ENCODE peak calls at places on chromosomes 11 and 22, in nine cellular contexts. M is fibroblast of mammary gland, X is AG10803, F is uterus, L is PC-3, T is lung, V is lower lobe of right lung, C is endothelial cell of umbilical vein, R is psoas muscle. H is an unnamed sample.

GRCh38 chr11:70567680-70568503 is 169.6 kb downstream of the CTTN start:
- DNase-seq in M (peak), X (peak), F (peak), L (no peak), T (no peak), V (peak), C (no peak), R (peak), H (peak)

GRCh38 chr11:34986883-34987525 is 70.6 kb downstream of the PDHX start:
- DNase-seq in M (no peak), X (no peak), F (no peak), L (no peak), T (no peak), V (no peak), C (no peak), R (no peak), H (no peak)

GRCh38 chr11:15468471-15468870 is 353.7 kb downstream of the INSC start:
- DNase-seq in M (no peak), X (no peak), F (no peak), L (no peak), T (no peak), V (no peak), C (no peak), R (no peak), H (no peak)

GRCh38 chr11:66259976-66260375 is 8.5 kb upstream of the RAB1B start:
- DNase-seq in M (no peak), X (no peak), F (no peak), L (no peak), T (no peak), V (no peak), C (no peak), R (no peak), H (no peak)

GRCh38 chr22:50302041-50302541 is 5.4 kb downstream of the PLXNB2 start:
- DNase-seq in M (no peak), X (peak), F (no peak), L (peak), T (no peak), V (peak), C (no peak), R (peak), H (peak)

GRCh38 chr11:33040127-33040861 is 922 bp downstream of the TCP11L1 start:
- DNase-seq in M (peak), X (no peak), F (peak), L (peak), T (no peak), V (no peak), C (no peak), R (no peak), H (no peak)

GRCh38 chr11:65802841-65803240 is 16.0 kb downstream of the OVOL1 start:
- DNase-seq in M (no peak), X (no peak), F (no peak), L (no peak), T (no peak), V (no peak), C (no peak), R (no peak), H (no peak)

GRCh38 chr11:116170526-116171120 is 602.2 kb downstream of the BUD13 start:
- DNase-seq in M (no peak), X (no peak), F (no peak), L (no peak), T (no peak), V (no peak), C (no peak), R (no peak), H (no peak)

GRCh38 chr11:102117472-102118113 is 7.3 kb downstream of the YAP1 start:
- DNase-seq in M (no peak), X (peak), F (no peak), L (peak), T (no peak), V (no peak), C (peak), R (no peak), H (peak)

GRCh38 chr11:7981758-7982157 is 5.4 kb upstream of the EIF3F start:
- DNase-seq in M (no peak), X (no peak), F (no peak), L (no peak), T (no peak), V (no peak), C (no peak), R (no peak), H (no peak)

GRCh38 chr11:93291889-93292288 is 38.7 kb upstream of the DEUP1 start:
- DNase-seq in M (no peak), X (no peak), F (no peak), L (no peak), T (no peak), V (no peak), C (no peak), R (no peak), H (no peak)

GRCh38 chr22:38957046-38957770 is at the start of gene APOBEC3A:
- DNase-seq in M (no peak), X (no peak), F (no peak), L (no peak), T (no peak), V (peak), C (no peak), R (peak), H (no peak)

GRCh38 chr11:61688368-61689163 is 8.4 kb downstream of the DAGLA start:
- DNase-seq in M (peak), X (peak), F (peak), L (no peak), T (peak), V (peak), C (peak), R (peak), H (peak)

GRCh38 chr11:125164091-125164421 is 495 bp upstream of the PKNOX2 start:
- DNase-seq in M (no peak), X (no peak), F (no peak), L (no peak), T (no peak), V (no peak), C (no peak), R (no peak), H (no peak)

GRCh38 chr11:131302831-131303230 is 67.6 kb upstream of the NTM start:
- DNase-seq in M (peak), X (peak), F (no peak), L (no peak), T (no peak), V (no peak), C (no peak), R (no peak), H (no peak)

GRCh38 chr22:24217384-24217783 is 27.5 kb downstream of the GGT5 start:
- DNase-seq in M (no peak), X (no peak), F (no peak), L (no peak), T (no peak), V (no peak), C (no peak), R (no peak), H (no peak)

GRCh38 chr11:63623513-63624140 is 9.4 kb upstream of the PLAAT3 start:
- DNase-seq in M (no peak), X (no peak), F (no peak), L (no peak), T (no peak), V (no peak), C (no peak), R (no peak), H (no peak)

GRCh38 chr11:111302298-111302697 is 4.0 kb downstream of the POU2AF3 start:
- DNase-seq in M (no peak), X (no peak), F (no peak), L (no peak), T (peak), V (peak), C (no peak), R (no peak), H (no peak)

GRCh38 chr11:130155106-130155505 is 4.5 kb upstream of the ST14 start:
- DNase-seq in M (no peak), X (no peak), F (no peak), L (no peak), T (no peak), V (no peak), C (no peak), R (no peak), H (no peak)

GRCh38 chr11:12642040-12642439 is 32.2 kb upstream of the TEAD1 start:
- DNase-seq in M (peak), X (peak), F (peak), L (no peak), T (no peak), V (no peak), C (peak), R (no peak), H (peak)

GRCh38 chr11:1442163-1442562 is 44.4 kb downstream of the MOB2 start:
- DNase-seq in M (no peak), X (no peak), F (no peak), L (no peak), T (no peak), V (no peak), C (no peak), R (no peak), H (peak)

GRCh38 chr22:36017661-36018091 is 10.9 kb downstream of the RBFOX2 start:
- DNase-seq in M (no peak), X (no peak), F (no peak), L (no peak), T (no peak), V (no peak), C (no peak), R (no peak), H (no peak)

GRCh38 chr11:82775736-82776346 is 42.2 kb upstream of the FAM181B start:
- DNase-seq in M (peak), X (peak), F (no peak), L (peak), T (no peak), V (no peak), C (peak), R (no peak), H (peak)

GRCh38 chr11:78050964-78051831 is 12.5 kb upstream of the THRSP start:
- DNase-seq in M (peak), X (peak), F (no peak), L (peak), T (no peak), V (no peak), C (peak), R (no peak), H (peak)

GRCh38 chr11:1640076-1640946 is 10.7 kb downstream of the KRTAP5-5 start:
- DNase-seq in M (peak), X (no peak), F (no peak), L (peak), T (no peak), V (no peak), C (no peak), R (no peak), H (peak)

GRCh38 chr11:34238966-34239365 is 118.8 kb downstream of the ABTB2 start:
- DNase-seq in M (no peak), X (no peak), F (no peak), L (no peak), T (no peak), V (no peak), C (no peak), R (no peak), H (peak)

GRCh38 chr11:46743693-46744339 is 24.8 kb downstream of the F2 start:
- DNase-seq in M (no peak), X (no peak), F (no peak), L (no peak), T (no peak), V (no peak), C (no peak), R (no peak), H (no peak)

GRCh38 chr11:76234704-76235232 is 28.5 kb upstream of the WNT11 start:
- DNase-seq in M (peak), X (no peak), F (no peak), L (no peak), T (peak), V (peak), C (no peak), R (peak), H (no peak)

GRCh38 chr22:27896251-27896650 is 22.8 kb downstream of the PITPNB start:
- DNase-seq in M (no peak), X (no peak), F (no peak), L (no peak), T (no peak), V (no peak), C (no peak), R (no peak), H (no peak)

GRCh38 chr11:29914203-29914930 is 102.5 kb downstream of the KCNA4 start:
- DNase-seq in M (peak), X (peak), F (no peak), L (no peak), T (no peak), V (no peak), C (no peak), R (no peak), H (peak)

GRCh38 chr11:2319791-2320481 is 18.1 kb downstream of the TSPAN32 start:
- DNase-seq in M (no peak), X (no peak), F (peak), L (no peak), T (no peak), V (no peak), C (no peak), R (no peak), H (no peak)

DNA sequence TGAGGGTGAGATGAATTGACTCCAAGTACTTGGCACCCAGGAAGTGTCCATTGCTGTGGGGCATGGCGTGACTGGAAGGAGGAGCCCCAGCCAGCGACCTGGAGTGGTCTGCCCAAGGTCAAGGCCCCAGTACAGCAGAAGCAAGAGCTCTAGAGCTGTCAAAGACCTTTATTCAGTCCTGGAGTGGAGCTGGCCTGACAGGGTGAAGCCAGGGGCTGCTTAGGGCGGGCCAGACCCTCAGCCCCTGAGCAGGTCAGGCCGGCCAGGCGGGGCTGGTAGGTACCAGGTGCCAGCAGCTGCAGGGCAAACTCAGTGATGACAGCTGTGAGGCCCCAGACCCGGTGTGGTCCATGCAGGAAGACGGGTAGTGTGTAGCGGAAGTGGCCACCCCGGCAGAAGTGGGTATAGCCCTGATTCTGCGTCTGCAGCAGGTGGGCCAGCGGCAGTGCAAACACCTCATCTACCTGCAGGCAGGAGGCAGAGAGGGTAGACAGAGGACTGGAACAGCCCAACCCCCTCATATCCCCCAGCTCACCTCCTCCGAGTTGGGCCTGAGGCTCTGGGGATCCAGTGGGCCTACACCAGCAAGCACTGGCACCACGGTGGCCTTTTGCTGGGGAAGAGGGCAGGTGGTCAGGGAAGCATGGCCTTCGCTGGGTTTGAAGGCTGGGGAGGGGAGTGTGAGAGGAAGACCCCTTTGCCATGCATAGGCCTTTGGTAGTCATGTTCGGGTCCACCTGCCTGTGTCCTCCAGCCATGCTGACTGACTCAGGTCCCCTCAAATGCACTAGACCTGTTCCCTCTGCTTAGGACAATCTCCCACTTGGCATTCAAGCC is 1.7 kb downstream of the NUDT8 start:
- DNase-seq in M (no peak), X (no peak), F (no peak), L (no peak), T (no peak), V (peak), C (no peak), R (no peak), H (no peak)
- H3K4me3 ChIP-seq in M (no peak), X (no peak), F (no peak), L (no peak), T (no peak), V (no peak), C (no peak), R (no peak), H (no peak)

DNA sequence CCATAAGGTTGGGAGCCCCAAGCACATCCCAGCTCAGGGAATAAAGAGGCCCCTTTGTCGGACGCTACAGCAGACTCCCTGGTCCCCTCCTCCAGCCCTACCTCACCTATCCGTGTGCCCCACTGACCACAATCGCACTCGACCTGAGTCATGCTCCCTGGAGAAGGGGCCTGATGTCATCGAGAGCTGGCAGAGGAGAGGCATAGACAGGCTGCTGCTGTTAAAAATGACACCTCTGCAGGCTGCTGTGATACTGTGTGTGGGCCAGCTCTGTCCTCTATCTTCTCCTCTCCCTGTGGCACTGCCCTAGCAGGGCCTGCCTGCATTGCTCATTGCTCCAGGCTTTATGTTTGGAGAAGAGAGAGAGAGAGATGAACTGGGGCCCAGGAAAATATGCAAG is 123.4 kb upstream of the SYT13 start:
- DNase-seq in M (peak), X (no peak), F (no peak), L (no peak), T (no peak), V (no peak), C (no peak), R (no peak), H (no peak)
- TF ChIP-seq CTCF in M (no peak), X (no peak), F (no peak), L (no peak), T (no peak), V (no peak), C (no peak), R (no peak), H (no peak)

GRCh38 chr22:47154621-47155081 is 392.2 kb downstream of the TBC1D22A start:
- DNase-seq in M (peak), X (peak), F (peak), L (peak), T (no peak), V (no peak), C (no peak), R (peak), H (peak)
- H3K4me3 ChIP-seq in M (peak), X (peak), F (peak), L (peak), T (no peak), V (peak), C (no peak), R (peak), H (peak)

GRCh38 chr11:104339383-104339831 is 175.5 kb upstream of the PDGFD start:
- DNase-seq in M (no peak), X (no peak), F (no peak), L (no peak), T (no peak), V (no peak), C (no peak), R (no peak), H (no peak)

GRCh38 chr11:104338186-104338585 is 174.2 kb upstream of the PDGFD start:
- DNase-seq in M (peak), X (peak), F (no peak), L (no peak), T (no peak), V (no peak), C (no peak), R (no peak), H (no peak)

GRCh38 chr11:104343578-104343977 is 179.6 kb upstream of the PDGFD start:
- DNase-seq in M (peak), X (no peak), F (no peak), L (peak), T (no peak), V (no peak), C (peak), R (no peak), H (peak)
- TF ChIP-seq CTCF in M (peak), X (peak), F (no peak), L (peak), T (no peak), V (peak), C (no peak), R (no peak), H (peak)

GRCh38 chr11:118531597-118532084 is 649 bp downstream of the TMEM25 start:
- DNase-seq in M (no peak), X (no peak), F (no peak), L (no peak), T (no peak), V (no peak), C (no peak), R (no peak), H (no peak)
- H3K4me3 ChIP-seq in M (peak), X (peak), F (peak), L (peak), T (peak), V (peak), C (peak), R (peak), H (peak)

DNA sequence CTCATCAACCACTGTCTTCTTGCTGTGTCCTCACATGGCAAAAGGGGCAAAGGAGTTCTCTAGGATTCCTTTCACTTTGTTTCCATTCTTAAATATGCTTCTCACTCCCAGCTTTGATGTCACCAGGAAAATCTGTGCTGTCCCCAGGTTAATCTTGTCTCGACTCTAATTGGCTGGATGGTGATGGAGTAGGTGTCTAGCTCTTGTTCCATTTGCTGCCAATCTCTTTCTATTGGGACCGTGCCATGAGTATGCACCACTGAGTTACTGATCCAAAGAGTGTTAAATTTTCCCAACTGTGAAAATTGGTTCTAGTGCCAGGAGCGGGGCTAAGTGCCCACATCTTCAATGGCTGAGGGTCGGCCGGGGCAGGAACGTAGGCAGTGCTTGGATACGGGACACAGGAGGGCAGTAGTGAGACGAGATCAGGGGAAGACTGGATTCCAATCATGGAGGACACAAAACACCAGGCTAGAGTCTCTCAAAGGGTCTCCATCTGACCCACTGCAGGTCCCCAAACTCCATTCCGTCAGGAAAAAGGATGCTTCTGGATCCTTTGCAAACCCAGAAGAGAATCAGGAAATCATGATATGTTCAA is 47.7 kb upstream of the CSNK2A3 start:
- DNase-seq in M (peak), X (no peak), F (no peak), L (peak), T (no peak), V (no peak), C (no peak), R (no peak), H (no peak)
- TF ChIP-seq CTCF in M (peak), X (no peak), F (no peak), L (peak), T (no peak), V (no peak), C (no peak), R (peak), H (no peak)

GRCh38 chr11:19577391-19577831 is 135.2 kb upstream of the NAV2 start:
- DNase-seq in M (no peak), X (no peak), F (peak), L (no peak), T (no peak), V (no peak), C (peak), R (no peak), H (peak)
- H3K4me3 ChIP-seq in M (no peak), X (no peak), F (no peak), L (peak), T (no peak), V (no peak), C (no peak), R (no peak), H (no peak)

GRCh38 chr11:67541198-67541597 is 18.0 kb upstream of the CABP2 start:
- DNase-seq in M (no peak), X (no peak), F (no peak), L (no peak), T (no peak), V (no peak), C (no peak), R (no peak), H (no peak)
- TF ChIP-seq CTCF in M (no peak), X (no peak), F (no peak), L (peak), T (no peak), V (no peak), C (no peak), R (no peak), H (no peak)